ENCODE peak calls at places on chromosomes 12 and 14, in seven cellular contexts. K is transverse colon, F is stomach, W is IMR-90, P is cardiac fibroblast, N is vagina, E is AG09309. Q is an unnamed sample.

GRCh38 chr14:102574840-102575478 is 17.5 kb upstream of the RCOR1 start:
- DNase-seq in K (no peak), W (no peak), P (no peak), F (no peak), N (no peak), E (no peak), Q (no peak)

GRCh38 chr12:32671930-32672785 is 6.9 kb upstream of the DNM1L start:
- DNase-seq in K (peak; percentile 36), W (peak; percentile 83), P (peak; percentile 87), E (peak; percentile 80), N (peak; percentile 20), F (peak; percentile 47), Q (peak; percentile 90)

GRCh38 chr12:68374315-68374982 is 42.3 kb upstream of the MDM1 start:
- DNase-seq in K (peak; percentile 48), N (no peak), W (no peak), E (no peak), F (peak; percentile 40), P (no peak), Q (no peak)

GRCh38 chr14:103223818-103224352 is 100.6 kb downstream of the TNFAIP2 start:
- DNase-seq in W (no peak), P (no peak), K (no peak), N (no peak), F (no peak), E (no peak), Q (no peak)

GRCh38 chr12:84793558-84794367 is 118.8 kb downstream of the SLC6A15 start:
- DNase-seq in W (peak; percentile 23), K (no peak), P (peak; percentile 27), F (no peak), E (no peak), N (no peak), Q (peak; percentile 20)

GRCh38 chr12:12486661-12487240 is 75.9 kb downstream of the DUSP16 start:
- DNase-seq in P (peak; percentile 8), W (no peak), N (no peak), F (no peak), E (no peak), K (no peak), Q (no peak)

GRCh38 chr14:84162658-84163057 is 1367.3 kb upstream of the FLRT2 start:
- DNase-seq in P (no peak), E (no peak), W (no peak), F (no peak), K (no peak), N (no peak), Q (no peak)

GRCh38 chr14:65658202-65658601 is 245.7 kb downstream of the FUT8 start:
- DNase-seq in K (no peak), E (peak; percentile 2), F (no peak), W (peak; percentile 81), N (no peak), P (peak; percentile 54), Q (no peak)

GRCh38 chr14:66709292-66709691 is 201.3 kb downstream of the GPHN start:
- DNase-seq in W (peak; percentile 19), E (peak; percentile 1), F (no peak), P (peak; percentile 69), K (no peak), N (no peak), Q (peak; percentile 27)

GRCh38 chr12:16269941-16270340 is 7.5 kb downstream of the SLC15A5 start:
- DNase-seq in K (no peak), F (no peak), P (no peak), E (no peak), N (no peak), W (no peak), Q (no peak)

GRCh38 chr12:71972441-71973074 is 33.9 kb downstream of the TPH2 start:
- DNase-seq in K (no peak), P (no peak), W (no peak), E (no peak), F (no peak), N (no peak), Q (no peak)

GRCh38 chr12:22262309-22262708 is 72.2 kb downstream of the ST8SIA1 start:
- DNase-seq in K (no peak), P (no peak), W (no peak), E (no peak), N (no peak), F (no peak), Q (no peak)

GRCh38 chr12:119008691-119009221 is 27.4 kb downstream of the SRRM4 start:
- DNase-seq in N (no peak), K (no peak), E (no peak), P (no peak), W (no peak), F (peak; percentile 25), Q (no peak)

GRCh38 chr12:102478416-102479098 is 1.8 kb downstream of the IGF1 start:
- DNase-seq in W (no peak), P (no peak), N (no peak), F (peak; percentile 28), K (peak; percentile 33), E (no peak), Q (no peak)

GRCh38 chr12:6606331-6607131 is 648 bp downstream of the CHD4 start:
- DNase-seq in F (peak; percentile 59), W (peak; percentile 23), K (peak; percentile 72), N (no peak), E (no peak), P (peak; percentile 29), Q (peak; percentile 28)

GRCh38 chr12:46472893-46473633 is 100.5 kb upstream of the SLC38A2 start:
- DNase-seq in W (peak; percentile 76), N (no peak), F (no peak), K (no peak), E (no peak), P (peak; percentile 52), Q (peak; percentile 60)

GRCh38 chr12:105916698-105917059 is 222.1 kb downstream of the NUAK1 start:
- DNase-seq in E (no peak), K (no peak), P (no peak), F (no peak), W (peak; percentile 23), N (no peak), Q (peak; percentile 33)

GRCh38 chr12:130775953-130776856 is 60.1 kb upstream of the RIMBP2 start:
- DNase-seq in F (no peak), N (no peak), P (peak; percentile 81), W (peak; percentile 88), E (peak; percentile 55), K (peak; percentile 29), Q (peak; percentile 88)

GRCh38 chr12:63007726-63008125 is 72.8 kb upstream of the PPM1H start:
- DNase-seq in K (no peak), F (no peak), P (no peak), E (no peak), N (no peak), W (no peak), Q (no peak)

GRCh38 chr14:47278233-47278842 is 397.1 kb downstream of the MDGA2 start:
- DNase-seq in P (peak; percentile 14), N (no peak), E (no peak), W (no peak), K (peak; percentile 41), F (peak; percentile 43), Q (peak; percentile 59)

GRCh38 chr12:45303955-45304354 is 88.1 kb downstream of the ANO6 start:
- DNase-seq in N (no peak), F (no peak), W (no peak), P (no peak), E (no peak), K (no peak), Q (no peak)

GRCh38 chr14:56953884-56954283 is 143.6 kb upstream of the OTX2 start:
- DNase-seq in F (no peak), E (no peak), W (no peak), P (no peak), N (no peak), K (no peak), Q (no peak)

GRCh38 chr14:23660290-23661226 is 24.4 kb downstream of the DHRS2 start:
- DNase-seq in N (no peak), P (no peak), W (no peak), F (no peak), E (no peak), K (no peak), Q (no peak)

GRCh38 chr14:20118795-20119194 is 8.3 kb downstream of the OR4K17 start:
- DNase-seq in K (no peak), P (peak; percentile 0), W (no peak), N (no peak), E (no peak), F (no peak), Q (no peak)

GRCh38 chr12:17810399-17810798 is 279.6 kb downstream of the RERGL start:
- DNase-seq in P (no peak), W (no peak), E (no peak), F (no peak), K (no peak), N (no peak), Q (no peak)

GRCh38 chr12:120367252-120367923 is 1.6 kb downstream of the MSI1 start:
- DNase-seq in K (peak; percentile 24), F (no peak), E (no peak), P (no peak), N (no peak), W (no peak), Q (peak; percentile 17)
- H3K4me3 ChIP-seq in K (no peak overlapping the region), F (peak overlapping the region; percentile 70), E (no peak overlapping the region), P (no peak overlapping the region), N (peak overlapping the region; percentile 54), W (no peak overlapping the region), Q (no peak overlapping the region)

DNA sequence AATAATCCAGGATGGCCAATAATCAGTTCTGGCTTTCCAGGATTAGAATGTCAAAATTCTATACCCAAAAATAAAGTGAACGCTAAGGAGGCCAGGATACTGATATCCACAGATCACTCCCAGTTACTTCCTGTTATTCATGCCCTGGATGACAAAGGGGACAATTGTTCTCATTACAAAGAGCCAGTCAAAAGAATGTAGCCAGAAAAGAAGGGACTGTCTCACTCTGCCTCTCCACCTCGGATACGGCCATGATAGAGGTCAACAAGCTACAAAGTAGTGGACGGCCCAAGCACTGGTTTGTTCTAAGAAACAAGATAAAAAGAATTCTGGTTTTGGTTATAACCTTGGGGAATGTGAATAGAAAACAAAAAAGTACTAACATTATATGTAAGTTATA is 116.1 kb upstream of the ATF7IP start:
- DNase-seq in N (no peak), E (no peak), P (no peak), F (no peak), W (no peak), K (no peak), Q (no peak)
- TF ChIP-seq CTCF in N (no peak), E (no peak), P (no peak), F (no peak), W (no peak), K (no peak), Q (no peak)

GRCh38 chr12:50032516-50033316 is 7.4 kb upstream of the RACGAP1 start:
- DNase-seq in F (peak; percentile 25), K (no peak), N (no peak), P (no peak), E (no peak), W (no peak), Q (no peak)

GRCh38 chr12:50039151-50039835 is 14.0 kb upstream of the RACGAP1 start:
- DNase-seq in E (no peak), F (peak; percentile 94), W (peak; percentile 78), P (peak; percentile 80), K (peak; percentile 86), N (no peak), Q (peak; percentile 83)

DNA sequence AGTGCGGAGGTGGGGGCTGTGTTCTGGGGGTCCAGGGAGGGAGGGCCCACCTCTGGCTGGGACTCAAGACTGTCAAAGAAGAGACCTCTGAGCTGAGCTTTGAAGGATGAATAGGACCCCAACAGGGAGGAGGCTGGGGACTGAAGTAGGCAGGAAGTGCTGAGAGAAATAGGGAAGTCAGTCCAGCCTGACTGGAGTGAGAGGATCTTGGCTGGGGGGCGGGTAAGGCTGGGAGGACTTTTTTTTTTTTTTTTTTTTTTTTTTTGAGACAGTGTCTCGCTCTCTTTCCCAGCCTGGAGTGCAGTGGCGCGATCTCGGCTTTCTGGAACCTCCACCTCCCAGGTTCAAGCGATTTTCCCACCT is 8.0 kb upstream of the RACGAP1 start:
- DNase-seq in F (no peak), E (no peak), P (no peak), K (no peak), N (no peak), W (no peak), Q (no peak)
- H3K4me3 ChIP-seq in F (peak overlapping the region; percentile 42), E (no peak overlapping the region), P (no peak overlapping the region), K (no peak overlapping the region), N (peak overlapping the region; percentile 25), W (no peak overlapping the region), Q (no peak overlapping the region)

GRCh38 chr12:95848575-95849388 is 10.0 kb upstream of the SNRPF start:
- DNase-seq in W (peak; percentile 48), E (no peak), P (peak; percentile 57), N (no peak), K (peak; percentile 14), F (peak; percentile 55), Q (peak; percentile 63)
- TF ChIP-seq CTCF in W (peak; percentile 50), E (peak; percentile 34), P (peak; percentile 18), N (no peak), K (no peak), F (peak; percentile 34), Q (peak; percentile 49)

Q was measured in choroid plexus epithelial cell.